ENCODE peak calls at places on chromosomes 16 and 17, in six cellular contexts. R, A, Z, Q, L and Y are unnamed samples.

GRCh38 chr17:6135216-6135615 is 65.0 kb downstream of the WSCD1 start:
- DNase-seq in R (no peak), A (no peak), Z (no peak), Q (no peak), L (peak), Y (no peak)

GRCh38 chr17:39701012-39701783 is 1.3 kb downstream of the ERBB2 start:
- DNase-seq in R (no peak), A (no peak), Z (no peak), Q (no peak), L (no peak), Y (no peak)

GRCh38 chr16:30110661-30111060 is 2.7 kb downstream of the GDPD3 start:
- DNase-seq in R (no peak), A (no peak), Z (no peak), Q (no peak), L (peak), Y (no peak)

GRCh38 chr16:68021490-68021889 is 1.5 kb downstream of the DDX28 start:
- DNase-seq in R (no peak), A (no peak), Z (no peak), Q (no peak), L (no peak), Y (no peak)

GRCh38 chr17:32264823-32265191 is 825 bp upstream of the RHBDL3 start:
- DNase-seq in R (no peak), A (no peak), Z (no peak), Q (no peak), L (peak), Y (no peak)

GRCh38 chr16:11674818-11675560 is 6.7 kb downstream of the SNN start:
- DNase-seq in R (no peak), A (no peak), Z (peak), Q (no peak), L (no peak), Y (peak)

GRCh38 chr17:41811549-41812175 is at the start of gene P3H4:
- DNase-seq in R (peak), A (peak), Z (peak), Q (peak), L (peak), Y (peak)

GRCh38 chr17:17057057-17057551 is 14.8 kb downstream of the MPRIP start:
- DNase-seq in R (no peak), A (no peak), Z (no peak), Q (no peak), L (peak), Y (no peak)

GRCh38 chr16:23071202-23072083 is 77.8 kb downstream of the USP31 start:
- DNase-seq in R (peak), A (no peak), Z (no peak), Q (no peak), L (no peak), Y (no peak)

GRCh38 chr17:74442670-74443515 is 11.0 kb downstream of the GPRC5C start:
- DNase-seq in R (no peak), A (peak), Z (no peak), Q (peak), L (peak), Y (peak)

GRCh38 chr17:41773190-41773588 is 13.3 kb downstream of the JUP start:
- DNase-seq in R (peak), A (no peak), Z (peak), Q (no peak), L (peak), Y (peak)

GRCh38 chr17:41061969-41062368 is 2.1 kb upstream of the KRTAP2-3 start:
- DNase-seq in R (peak), A (no peak), Z (peak), Q (no peak), L (no peak), Y (peak)

GRCh38 chr17:63696381-63696961 is 3.5 kb downstream of the LIMD2 start:
- DNase-seq in R (no peak), A (peak), Z (peak), Q (no peak), L (peak), Y (peak)

GRCh38 chr17:39579318-39580081 is 28.2 kb downstream of the NEUROD2 start:
- DNase-seq in R (no peak), A (no peak), Z (no peak), Q (no peak), L (peak), Y (no peak)

GRCh38 chr16:75011634-75012307 is 12.9 kb downstream of the ZNRF1 start:
- DNase-seq in R (peak), A (no peak), Z (peak), Q (no peak), L (no peak), Y (peak)

GRCh38 chr17:75901727-75902126 is 3.0 kb downstream of the MRPL38 start:
- DNase-seq in R (no peak), A (no peak), Z (no peak), Q (no peak), L (no peak), Y (no peak)

GRCh38 chr16:87794485-87795078 is 28.8 kb upstream of the KLHDC4 start:
- DNase-seq in R (no peak), A (no peak), Z (no peak), Q (no peak), L (no peak), Y (no peak)

GRCh38 chr16:85323230-85323960 is 211.1 kb upstream of the CIBAR2 start:
- DNase-seq in R (no peak), A (no peak), Z (no peak), Q (no peak), L (no peak), Y (no peak)

GRCh38 chr17:43471801-43472200 is 12.0 kb upstream of the DHX8 start:
- DNase-seq in R (no peak), A (no peak), Z (peak), Q (no peak), L (no peak), Y (peak)

GRCh38 chr17:28494445-28495188 is 11.5 kb upstream of the FOXN1 start:
- DNase-seq in R (peak), A (peak), Z (peak), Q (peak), L (peak), Y (peak)

GRCh38 chr17:42509916-42510315 is 26.1 kb upstream of the NAGLU start:
- DNase-seq in R (no peak), A (peak), Z (no peak), Q (no peak), L (no peak), Y (no peak)

GRCh38 chr17:79370594-79370993 is 240.3 kb downstream of the RBFOX3 start:
- DNase-seq in R (no peak), A (no peak), Z (no peak), Q (no peak), L (no peak), Y (no peak)

GRCh38 chr17:2724783-2725164 is 13.2 kb upstream of the CLUH start:
- DNase-seq in R (no peak), A (no peak), Z (peak), Q (no peak), L (peak), Y (no peak)

GRCh38 chr16:86288716-86289294 is 221.5 kb upstream of the FOXF1 start:
- DNase-seq in R (no peak), A (no peak), Z (no peak), Q (no peak), L (no peak), Y (no peak)

GRCh38 chr17:20313306-20313705 is 154.0 kb downstream of the LGALS9B start:
- DNase-seq in R (no peak), A (no peak), Z (no peak), Q (peak), L (no peak), Y (no peak)

GRCh38 chr17:71033336-71033735 is 864.0 kb downstream of the KCNJ2 start:
- DNase-seq in R (no peak), A (no peak), Z (no peak), Q (no peak), L (peak), Y (no peak)

GRCh38 chr17:66292351-66292750 is 10.1 kb upstream of the PRKCA start:
- DNase-seq in R (no peak), A (no peak), Z (no peak), Q (no peak), L (no peak), Y (no peak)

GRCh38 chr17:17994271-17994670 is 21.6 kb downstream of the DRC3 start:
- DNase-seq in R (no peak), A (no peak), Z (peak), Q (no peak), L (peak), Y (no peak)

GRCh38 chr17:30905742-30906100 is 317 bp downstream of the TEFM start:
- DNase-seq in R (no peak), A (no peak), Z (peak), Q (no peak), L (no peak), Y (peak)

GRCh38 chr16:77277141-77277540 is 77.9 kb downstream of the SYCE1L start:
- DNase-seq in R (no peak), A (no peak), Z (no peak), Q (no peak), L (no peak), Y (no peak)

GRCh38 chr17:48871551-48872351 is 20.8 kb upstream of the ATP5MC1 start:
- DNase-seq in R (no peak), A (no peak), Z (no peak), Q (no peak), L (peak), Y (peak)

GRCh38 chr17:1779571-1780074 is 17.8 kb downstream of the SERPINF1 start:
- DNase-seq in R (peak), A (no peak), Z (peak), Q (no peak), L (no peak), Y (peak)

GRCh38 chr17:82029391-82029790 is 2.1 kb upstream of the RAC3 start:
- DNase-seq in R (no peak), A (no peak), Z (no peak), Q (no peak), L (no peak), Y (no peak)

GRCh38 chr16:80997139-80997798 is 9.4 kb downstream of the CMC2 start:
- DNase-seq in R (no peak), A (no peak), Z (no peak), Q (no peak), L (no peak), Y (peak)